ENCODE peak calls at places on chromosomes 11 and 22, in eight cellular contexts. One of them, this sample, is unnamed.

GRCh38 chr11:57761301-57762234 is at the start of gene CTNND1:
- DNase-seq in B cell: peak
- DNase-seq in NB4: peak
- DNase-seq in body of pancreas: peak
- DNase-seq in mesothelial cell of epicardium: peak
- DNase-seq in Calu3: peak
- DNase-seq in psoas muscle: peak
- DNase-seq in MCF 10A: peak
- DNase-seq in this sample: peak

GRCh38 chr11:44104472-44105294 is 9.2 kb downstream of the EXT2 start:
- DNase-seq in MCF 10A: peak
- DNase-seq in psoas muscle: no peak
- DNase-seq in body of pancreas: no peak
- DNase-seq in NB4: peak
- DNase-seq in mesothelial cell of epicardium: no peak
- DNase-seq in Calu3: no peak
- DNase-seq in B cell: no peak
- DNase-seq in this sample: no peak

GRCh38 chr22:33018232-33018864 is 39.8 kb downstream of the SYN3 start:
- DNase-seq in mesothelial cell of epicardium: peak
- DNase-seq in MCF 10A: peak
- DNase-seq in body of pancreas: peak
- DNase-seq in B cell: peak
- DNase-seq in NB4: peak
- DNase-seq in psoas muscle: peak
- DNase-seq in Calu3: peak
- DNase-seq in this sample: no peak

GRCh38 chr11:26483101-26483500 is 89.0 kb downstream of the MUC15 start:
- DNase-seq in body of pancreas: no peak
- DNase-seq in psoas muscle: no peak
- DNase-seq in B cell: no peak
- DNase-seq in NB4: no peak
- DNase-seq in Calu3: no peak
- DNase-seq in mesothelial cell of epicardium: no peak
- DNase-seq in MCF 10A: no peak
- DNase-seq in this sample: no peak

GRCh38 chr11:83063073-83063754 is 8.5 kb downstream of the RAB30 start:
- DNase-seq in NB4: peak
- DNase-seq in psoas muscle: no peak
- DNase-seq in Calu3: no peak
- DNase-seq in mesothelial cell of epicardium: no peak
- DNase-seq in MCF 10A: peak
- DNase-seq in B cell: peak
- DNase-seq in body of pancreas: no peak
- DNase-seq in this sample: no peak

GRCh38 chr22:36775589-36775965 is 342 bp downstream of the IFT27 start:
- DNase-seq in MCF 10A: peak
- DNase-seq in mesothelial cell of epicardium: peak
- DNase-seq in Calu3: peak
- DNase-seq in body of pancreas: peak
- DNase-seq in B cell: no peak
- DNase-seq in NB4: no peak
- DNase-seq in psoas muscle: peak
- DNase-seq in this sample: no peak

GRCh38 chr11:1327064-1327460 is 17.6 kb upstream of the TOLLIP start:
- DNase-seq in MCF 10A: no peak
- DNase-seq in Calu3: no peak
- DNase-seq in mesothelial cell of epicardium: peak
- DNase-seq in B cell: no peak
- DNase-seq in psoas muscle: no peak
- DNase-seq in NB4: no peak
- DNase-seq in body of pancreas: no peak
- DNase-seq in this sample: no peak

GRCh38 chr11:3905080-3905953 is 49.9 kb downstream of the STIM1 start:
- DNase-seq in MCF 10A: peak
- DNase-seq in B cell: no peak
- DNase-seq in body of pancreas: no peak
- DNase-seq in NB4: peak
- DNase-seq in psoas muscle: no peak
- DNase-seq in mesothelial cell of epicardium: no peak
- DNase-seq in Calu3: peak
- DNase-seq in this sample: no peak

GRCh38 chr22:25627271-25627848 is 62.9 kb downstream of the GRK3 start:
- DNase-seq in B cell: peak
- DNase-seq in psoas muscle: no peak
- DNase-seq in mesothelial cell of epicardium: no peak
- DNase-seq in NB4: peak
- DNase-seq in MCF 10A: no peak
- DNase-seq in body of pancreas: no peak
- DNase-seq in Calu3: no peak
- DNase-seq in this sample: no peak

GRCh38 chr11:75273989-75274391 is 33.4 kb downstream of the TPBGL start:
- DNase-seq in NB4: no peak
- DNase-seq in MCF 10A: no peak
- DNase-seq in Calu3: no peak
- DNase-seq in psoas muscle: no peak
- DNase-seq in mesothelial cell of epicardium: no peak
- DNase-seq in body of pancreas: no peak
- DNase-seq in B cell: peak
- DNase-seq in this sample: no peak

GRCh38 chr11:128515766-128516466 is 71.4 kb downstream of the ETS1 start:
- DNase-seq in NB4: no peak
- DNase-seq in B cell: no peak
- DNase-seq in mesothelial cell of epicardium: no peak
- DNase-seq in Calu3: no peak
- DNase-seq in body of pancreas: no peak
- DNase-seq in MCF 10A: no peak
- DNase-seq in psoas muscle: no peak
- DNase-seq in this sample: no peak

GRCh38 chr22:48749555-48750227 is 1078.0 kb downstream of the BRD1 start:
- DNase-seq in psoas muscle: no peak
- DNase-seq in Calu3: no peak
- DNase-seq in mesothelial cell of epicardium: peak
- DNase-seq in body of pancreas: no peak
- DNase-seq in B cell: peak
- DNase-seq in NB4: no peak
- DNase-seq in MCF 10A: no peak
- DNase-seq in this sample: no peak

GRCh38 chr11:20158597-20159257 is 1.5 kb downstream of the DBX1 start:
- DNase-seq in Calu3: peak
- DNase-seq in B cell: peak
- DNase-seq in body of pancreas: peak
- DNase-seq in NB4: peak
- DNase-seq in MCF 10A: peak
- DNase-seq in mesothelial cell of epicardium: peak
- DNase-seq in psoas muscle: peak
- DNase-seq in this sample: no peak

GRCh38 chr11:71209181-71209580 is 43.2 kb downstream of the SHANK2 start:
- DNase-seq in B cell: no peak
- DNase-seq in Calu3: no peak
- DNase-seq in mesothelial cell of epicardium: no peak
- DNase-seq in NB4: no peak
- DNase-seq in body of pancreas: no peak
- DNase-seq in MCF 10A: no peak
- DNase-seq in psoas muscle: no peak
- DNase-seq in this sample: no peak

GRCh38 chr11:45926536-45927331 is 4.3 kb downstream of the LARGE2 start:
- DNase-seq in body of pancreas: no peak
- DNase-seq in B cell: peak
- DNase-seq in MCF 10A: no peak
- DNase-seq in NB4: no peak
- DNase-seq in psoas muscle: no peak
- DNase-seq in mesothelial cell of epicardium: no peak
- DNase-seq in Calu3: no peak
- DNase-seq in this sample: peak

GRCh38 chr11:7578276-7578955 is 64.6 kb downstream of the PPFIBP2 start:
- DNase-seq in MCF 10A: no peak
- DNase-seq in Calu3: no peak
- DNase-seq in mesothelial cell of epicardium: no peak
- DNase-seq in psoas muscle: no peak
- DNase-seq in body of pancreas: no peak
- DNase-seq in B cell: no peak
- DNase-seq in NB4: no peak
- DNase-seq in this sample: no peak

GRCh38 chr22:41181349-41182241 is 23.5 kb upstream of the L3MBTL2 start:
- DNase-seq in mesothelial cell of epicardium: no peak
- DNase-seq in body of pancreas: no peak
- DNase-seq in NB4: peak
- DNase-seq in B cell: no peak
- DNase-seq in Calu3: peak
- DNase-seq in MCF 10A: peak
- DNase-seq in psoas muscle: no peak
- DNase-seq in this sample: no peak

GRCh38 chr22:29346659-29347058 is 31.2 kb upstream of the RASL10A start:
- DNase-seq in NB4: no peak
- DNase-seq in MCF 10A: no peak
- DNase-seq in mesothelial cell of epicardium: no peak
- DNase-seq in B cell: no peak
- DNase-seq in psoas muscle: no peak
- DNase-seq in body of pancreas: no peak
- DNase-seq in Calu3: no peak
- DNase-seq in this sample: peak

DNA sequence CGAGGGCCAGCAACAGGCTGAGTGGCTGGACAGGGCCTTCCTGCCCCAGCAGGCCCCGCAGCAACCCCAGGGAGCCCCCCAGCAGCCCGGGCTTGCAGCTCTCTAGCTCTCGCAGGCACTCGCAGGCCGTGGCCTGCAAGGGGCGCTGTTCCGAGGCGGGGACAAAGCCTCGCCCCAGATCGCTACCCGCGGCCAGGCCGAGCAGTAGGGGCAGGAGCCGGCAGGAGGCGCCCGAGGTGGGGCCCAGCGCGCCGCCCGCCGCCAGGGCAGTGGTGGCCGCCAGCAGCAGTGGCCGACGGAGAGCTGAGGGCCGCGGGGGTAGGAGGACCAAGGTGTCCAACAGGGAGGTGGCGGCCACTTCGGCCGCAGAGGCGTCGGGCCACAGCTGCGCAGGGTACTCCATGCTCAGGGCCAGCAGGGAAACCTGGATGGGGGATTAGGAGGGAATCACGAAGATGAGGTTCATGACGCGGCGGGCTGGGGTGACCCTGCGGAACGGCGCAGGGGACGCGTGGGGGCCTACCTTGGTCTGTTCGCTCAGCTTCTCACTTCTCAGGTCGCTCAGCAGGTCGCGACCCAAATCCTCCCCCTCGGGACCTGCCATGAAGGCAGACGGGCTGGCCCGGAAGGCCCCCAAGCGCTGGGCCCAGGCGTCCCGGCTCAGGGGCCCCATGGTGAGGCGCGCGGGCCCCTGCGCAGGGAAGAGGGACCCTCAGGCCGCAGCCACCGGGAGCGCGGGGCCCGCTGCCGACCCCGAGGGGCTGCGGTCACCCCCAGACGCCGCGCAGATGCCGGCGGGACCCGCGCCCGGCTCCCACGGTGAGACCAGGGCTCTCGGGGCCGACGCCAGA is 632 bp downstream of the AP5B1 start:
- DNase-seq in mesothelial cell of epicardium: peak
- DNase-seq in psoas muscle: peak
- DNase-seq in Calu3: peak
- DNase-seq in B cell: peak
- DNase-seq in MCF 10A: peak
- DNase-seq in NB4: peak
- DNase-seq in body of pancreas: peak
- DNase-seq in this sample: peak
- TF ChIP-seq CTCF in mesothelial cell of epicardium: peak
- TF ChIP-seq CTCF in psoas muscle: peak
- TF ChIP-seq CTCF in Calu3: peak
- TF ChIP-seq CTCF in B cell: peak
- TF ChIP-seq CTCF in MCF 10A: peak
- TF ChIP-seq CTCF in NB4: peak
- TF ChIP-seq CTCF in body of pancreas: peak
- TF ChIP-seq CTCF in this sample: peak

GRCh38 chr11:79062814-79063762 is 377.7 kb downstream of the TENM4 start:
- DNase-seq in psoas muscle: no peak
- DNase-seq in NB4: peak
- DNase-seq in MCF 10A: peak
- DNase-seq in mesothelial cell of epicardium: no peak
- DNase-seq in Calu3: peak
- DNase-seq in body of pancreas: peak
- DNase-seq in B cell: no peak
- DNase-seq in this sample: no peak
- TF ChIP-seq CTCF in psoas muscle: peak
- TF ChIP-seq CTCF in NB4: peak
- TF ChIP-seq CTCF in MCF 10A: peak
- TF ChIP-seq CTCF in mesothelial cell of epicardium: peak
- TF ChIP-seq CTCF in Calu3: no peak
- TF ChIP-seq CTCF in body of pancreas: peak
- TF ChIP-seq CTCF in B cell: no peak
- TF ChIP-seq CTCF in this sample: peak

DNA sequence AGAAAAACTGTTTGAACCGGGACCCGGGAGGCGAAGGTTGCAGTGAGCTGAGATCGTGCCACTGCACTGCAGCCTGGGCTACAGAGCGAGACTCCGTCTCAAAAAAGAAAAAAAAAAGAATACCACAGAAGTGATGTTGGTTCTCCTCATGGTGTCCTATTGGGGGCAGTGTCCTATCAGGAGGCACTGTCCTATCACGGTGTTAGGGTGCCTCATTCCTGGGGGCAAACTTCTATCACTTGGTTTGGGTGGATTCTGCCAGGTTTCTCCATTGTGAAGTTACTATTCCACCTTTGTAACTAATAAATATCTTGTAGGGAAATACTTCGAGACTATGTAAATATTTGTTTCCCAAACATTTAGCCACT is 19.6 kb downstream of the PRR14L start:
- DNase-seq in body of pancreas: no peak
- DNase-seq in NB4: no peak
- DNase-seq in Calu3: no peak
- DNase-seq in mesothelial cell of epicardium: no peak
- DNase-seq in MCF 10A: no peak
- DNase-seq in psoas muscle: no peak
- DNase-seq in B cell: no peak
- DNase-seq in this sample: no peak
- TF ChIP-seq CTCF in body of pancreas: no peak
- TF ChIP-seq CTCF in NB4: peak
- TF ChIP-seq CTCF in Calu3: peak
- TF ChIP-seq CTCF in mesothelial cell of epicardium: no peak
- TF ChIP-seq CTCF in MCF 10A: no peak
- TF ChIP-seq CTCF in psoas muscle: no peak
- TF ChIP-seq CTCF in B cell: no peak
- TF ChIP-seq CTCF in this sample: no peak

GRCh38 chr11:104650234-104650633 is 248.0 kb downstream of the CASP12 start:
- DNase-seq in B cell: no peak
- DNase-seq in psoas muscle: no peak
- DNase-seq in MCF 10A: no peak
- DNase-seq in Calu3: no peak
- DNase-seq in NB4: peak
- DNase-seq in body of pancreas: no peak
- DNase-seq in mesothelial cell of epicardium: no peak
- DNase-seq in this sample: no peak

GRCh38 chr11:104649002-104649401 is 249.3 kb downstream of the CASP12 start:
- DNase-seq in mesothelial cell of epicardium: no peak
- DNase-seq in NB4: no peak
- DNase-seq in Calu3: no peak
- DNase-seq in B cell: no peak
- DNase-seq in psoas muscle: no peak
- DNase-seq in body of pancreas: no peak
- DNase-seq in MCF 10A: no peak
- DNase-seq in this sample: no peak

GRCh38 chr11:104645276-104646018 is 252.8 kb downstream of the CASP12 start:
- DNase-seq in body of pancreas: no peak
- DNase-seq in psoas muscle: no peak
- DNase-seq in Calu3: no peak
- DNase-seq in B cell: no peak
- DNase-seq in mesothelial cell of epicardium: no peak
- DNase-seq in NB4: no peak
- DNase-seq in MCF 10A: no peak
- DNase-seq in this sample: no peak
- TF ChIP-seq CTCF in body of pancreas: no peak
- TF ChIP-seq CTCF in psoas muscle: no peak
- TF ChIP-seq CTCF in Calu3: no peak
- TF ChIP-seq CTCF in B cell: no peak
- TF ChIP-seq CTCF in mesothelial cell of epicardium: no peak
- TF ChIP-seq CTCF in NB4: no peak
- TF ChIP-seq CTCF in MCF 10A: no peak
- TF ChIP-seq CTCF in this sample: no peak